ENCODE peak calls at places on chromosomes 13 and 19, in nine cellular contexts. One of them, this sample, is unnamed.

GRCh38 chr13:74443623-74444022 is 309.4 kb upstream of the KLF12 start:
- DNase-seq in transverse colon: no peak
- DNase-seq in fibroblast of the aortic adventitia: peak; percentile 95
- DNase-seq in tibial artery: no peak
- DNase-seq in OCI-LY7: no peak
- DNase-seq in cardiac fibroblast: peak; percentile 84
- DNase-seq in astrocyte of the spinal cord: peak; percentile 89
- DNase-seq in lower lobe of right lung: no peak
- DNase-seq in thoracic aorta: no peak
- DNase-seq in this sample: no peak

GRCh38 chr13:85166891-85167290 is 632.3 kb downstream of the SLITRK6 start:
- DNase-seq in fibroblast of the aortic adventitia: no peak
- DNase-seq in tibial artery: no peak
- DNase-seq in OCI-LY7: no peak
- DNase-seq in thoracic aorta: no peak
- DNase-seq in cardiac fibroblast: no peak
- DNase-seq in transverse colon: no peak
- DNase-seq in lower lobe of right lung: no peak
- DNase-seq in astrocyte of the spinal cord: no peak
- DNase-seq in this sample: no peak

GRCh38 chr13:22461854-22462565 is 718.8 kb upstream of the SGCG start:
- DNase-seq in cardiac fibroblast: peak; percentile 12
- DNase-seq in lower lobe of right lung: no peak
- DNase-seq in fibroblast of the aortic adventitia: peak; percentile 2
- DNase-seq in transverse colon: no peak
- DNase-seq in OCI-LY7: no peak
- DNase-seq in astrocyte of the spinal cord: no peak
- DNase-seq in thoracic aorta: no peak
- DNase-seq in tibial artery: no peak
- DNase-seq in this sample: no peak

GRCh38 chr13:114019367-114019766 is 45.5 kb upstream of the C13orf46 start:
- DNase-seq in thoracic aorta: no peak
- DNase-seq in astrocyte of the spinal cord: no peak
- DNase-seq in tibial artery: no peak
- DNase-seq in transverse colon: no peak
- DNase-seq in fibroblast of the aortic adventitia: no peak
- DNase-seq in cardiac fibroblast: no peak
- DNase-seq in lower lobe of right lung: no peak
- DNase-seq in OCI-LY7: peak; percentile 75
- DNase-seq in this sample: no peak

GRCh38 chr13:110564472-110564985 is 3.0 kb upstream of the RAB20 start:
- DNase-seq in tibial artery: no peak
- DNase-seq in cardiac fibroblast: no peak
- DNase-seq in lower lobe of right lung: no peak
- DNase-seq in astrocyte of the spinal cord: no peak
- DNase-seq in transverse colon: no peak
- DNase-seq in thoracic aorta: no peak
- DNase-seq in OCI-LY7: no peak
- DNase-seq in fibroblast of the aortic adventitia: no peak
- DNase-seq in this sample: no peak

GRCh38 chr13:20141238-20142018 is 19.4 kb downstream of the GJA3 start:
- DNase-seq in transverse colon: no peak
- DNase-seq in thoracic aorta: no peak
- DNase-seq in cardiac fibroblast: peak; percentile 19
- DNase-seq in astrocyte of the spinal cord: no peak
- DNase-seq in OCI-LY7: no peak
- DNase-seq in lower lobe of right lung: no peak
- DNase-seq in tibial artery: no peak
- DNase-seq in fibroblast of the aortic adventitia: no peak
- DNase-seq in this sample: no peak

GRCh38 chr19:29287061-29287460 is 74.1 kb upstream of the UQCRFS1 start:
- DNase-seq in astrocyte of the spinal cord: no peak
- DNase-seq in cardiac fibroblast: no peak
- DNase-seq in fibroblast of the aortic adventitia: no peak
- DNase-seq in transverse colon: no peak
- DNase-seq in lower lobe of right lung: no peak
- DNase-seq in tibial artery: no peak
- DNase-seq in thoracic aorta: no peak
- DNase-seq in OCI-LY7: no peak
- DNase-seq in this sample: no peak

GRCh38 chr13:101307181-101307701 is 109.1 kb downstream of the NALCN start:
- DNase-seq in OCI-LY7: no peak
- DNase-seq in fibroblast of the aortic adventitia: peak; percentile 94
- DNase-seq in thoracic aorta: no peak
- DNase-seq in astrocyte of the spinal cord: peak; percentile 93
- DNase-seq in transverse colon: no peak
- DNase-seq in cardiac fibroblast: peak; percentile 52
- DNase-seq in tibial artery: no peak
- DNase-seq in lower lobe of right lung: no peak
- DNase-seq in this sample: no peak

GRCh38 chr13:34900288-34900739 is 41.8 kb upstream of the NBEA start:
- DNase-seq in OCI-LY7: no peak
- DNase-seq in tibial artery: no peak
- DNase-seq in thoracic aorta: no peak
- DNase-seq in cardiac fibroblast: no peak
- DNase-seq in lower lobe of right lung: no peak
- DNase-seq in astrocyte of the spinal cord: no peak
- DNase-seq in fibroblast of the aortic adventitia: no peak
- DNase-seq in transverse colon: no peak
- DNase-seq in this sample: no peak

GRCh38 chr19:6269101-6269886 is 10.5 kb downstream of the MLLT1 start:
- DNase-seq in cardiac fibroblast: no peak
- DNase-seq in fibroblast of the aortic adventitia: no peak
- DNase-seq in astrocyte of the spinal cord: no peak
- DNase-seq in OCI-LY7: no peak
- DNase-seq in thoracic aorta: no peak
- DNase-seq in tibial artery: no peak
- DNase-seq in lower lobe of right lung: no peak
- DNase-seq in transverse colon: no peak
- DNase-seq in this sample: no peak

GRCh38 chr19:4867534-4868285 is at the start of gene PLIN3:
- DNase-seq in OCI-LY7: peak; percentile 95
- DNase-seq in cardiac fibroblast: peak; percentile 98
- DNase-seq in astrocyte of the spinal cord: peak; percentile 97
- DNase-seq in transverse colon: peak; percentile 98
- DNase-seq in tibial artery: peak; percentile 98
- DNase-seq in fibroblast of the aortic adventitia: peak; percentile 96
- DNase-seq in thoracic aorta: peak; percentile 95
- DNase-seq in lower lobe of right lung: peak; percentile 98
- DNase-seq in this sample: peak; percentile 95

GRCh38 chr13:35630551-35631275 is 154.2 kb upstream of the MAB21L1 start:
- DNase-seq in thoracic aorta: no peak
- DNase-seq in astrocyte of the spinal cord: peak; percentile 57
- DNase-seq in OCI-LY7: peak; percentile 54
- DNase-seq in tibial artery: no peak
- DNase-seq in cardiac fibroblast: peak; percentile 67
- DNase-seq in fibroblast of the aortic adventitia: peak; percentile 75
- DNase-seq in lower lobe of right lung: no peak
- DNase-seq in transverse colon: no peak
- DNase-seq in this sample: peak; percentile 35

DNA sequence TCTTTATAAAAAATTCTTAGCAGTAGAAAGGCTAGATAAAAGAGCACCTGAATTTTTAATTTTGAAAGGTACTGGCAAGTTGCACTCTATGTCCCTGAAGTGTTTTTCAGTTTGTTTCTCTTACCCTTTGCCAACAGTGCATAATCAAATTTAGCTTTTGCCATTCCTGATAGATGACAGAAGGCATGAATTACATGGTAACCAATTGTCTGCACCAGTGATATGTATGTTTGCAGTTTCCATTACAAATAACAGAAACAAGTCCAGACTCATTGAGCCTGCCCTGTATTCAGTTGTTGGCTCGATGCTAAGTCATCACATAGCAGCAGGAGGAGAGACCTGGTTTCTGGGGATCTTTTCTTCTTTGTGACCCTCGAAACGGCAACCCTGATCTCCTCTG is 309.8 kb downstream of the DNAJC15 start:
- DNase-seq in fibroblast of the aortic adventitia: no peak
- DNase-seq in OCI-LY7: no peak
- DNase-seq in lower lobe of right lung: no peak
- DNase-seq in thoracic aorta: no peak
- DNase-seq in cardiac fibroblast: no peak
- DNase-seq in tibial artery: no peak
- DNase-seq in transverse colon: no peak
- DNase-seq in astrocyte of the spinal cord: no peak
- DNase-seq in this sample: no peak
- H3K4me3 ChIP-seq in fibroblast of the aortic adventitia: no peak overlapping the region
- H3K4me3 ChIP-seq in OCI-LY7: no peak overlapping the region
- H3K4me3 ChIP-seq in lower lobe of right lung: no peak overlapping the region
- H3K4me3 ChIP-seq in thoracic aorta: no peak overlapping the region
- H3K4me3 ChIP-seq in cardiac fibroblast: no peak overlapping the region
- H3K4me3 ChIP-seq in tibial artery: no peak overlapping the region
- H3K4me3 ChIP-seq in transverse colon: no peak overlapping the region
- H3K4me3 ChIP-seq in astrocyte of the spinal cord: no peak overlapping the region
- H3K4me3 ChIP-seq in this sample: no peak overlapping the region

GRCh38 chr19:14492756-14493337 is 3.1 kb downstream of the GIPC1 start:
- DNase-seq in cardiac fibroblast: no peak
- DNase-seq in thoracic aorta: no peak
- DNase-seq in fibroblast of the aortic adventitia: no peak
- DNase-seq in tibial artery: no peak
- DNase-seq in OCI-LY7: no peak
- DNase-seq in transverse colon: no peak
- DNase-seq in astrocyte of the spinal cord: no peak
- DNase-seq in lower lobe of right lung: no peak
- DNase-seq in this sample: no peak

GRCh38 chr19:14495678-14496028 is 274 bp downstream of the GIPC1 start:
- DNase-seq in astrocyte of the spinal cord: no peak
- DNase-seq in fibroblast of the aortic adventitia: no peak
- DNase-seq in OCI-LY7: no peak
- DNase-seq in transverse colon: no peak
- DNase-seq in lower lobe of right lung: no peak
- DNase-seq in thoracic aorta: no peak
- DNase-seq in cardiac fibroblast: no peak
- DNase-seq in tibial artery: no peak
- DNase-seq in this sample: no peak

GRCh38 chr19:14496029-14496848 is at the start of gene GIPC1:
- DNase-seq in transverse colon: peak; percentile 97
- DNase-seq in fibroblast of the aortic adventitia: peak; percentile 99
- DNase-seq in OCI-LY7: peak; percentile 85
- DNase-seq in cardiac fibroblast: peak; percentile 100
- DNase-seq in lower lobe of right lung: peak; percentile 97
- DNase-seq in thoracic aorta: peak; percentile 82
- DNase-seq in tibial artery: peak; percentile 92
- DNase-seq in astrocyte of the spinal cord: peak; percentile 99
- DNase-seq in this sample: peak; percentile 97

GRCh38 chr19:14494910-14495677 is 833 bp downstream of the GIPC1 start:
- DNase-seq in astrocyte of the spinal cord: no peak
- DNase-seq in thoracic aorta: no peak
- DNase-seq in OCI-LY7: peak; percentile 17
- DNase-seq in cardiac fibroblast: no peak
- DNase-seq in fibroblast of the aortic adventitia: no peak
- DNase-seq in tibial artery: no peak
- DNase-seq in lower lobe of right lung: no peak
- DNase-seq in transverse colon: no peak
- DNase-seq in this sample: peak; percentile 36

GRCh38 chr19:14494451-14494850 is 1.5 kb downstream of the GIPC1 start:
- DNase-seq in OCI-LY7: no peak
- DNase-seq in transverse colon: no peak
- DNase-seq in fibroblast of the aortic adventitia: no peak
- DNase-seq in tibial artery: no peak
- DNase-seq in astrocyte of the spinal cord: no peak
- DNase-seq in lower lobe of right lung: no peak
- DNase-seq in thoracic aorta: no peak
- DNase-seq in cardiac fibroblast: no peak
- DNase-seq in this sample: no peak
- H3K4me3 ChIP-seq in OCI-LY7: no peak overlapping the region
- H3K4me3 ChIP-seq in transverse colon: peak overlapping the region; percentile 94
- H3K4me3 ChIP-seq in fibroblast of the aortic adventitia: peak overlapping the region; percentile 73
- H3K4me3 ChIP-seq in tibial artery: peak overlapping the region; percentile 99
- H3K4me3 ChIP-seq in astrocyte of the spinal cord: peak overlapping the region; percentile 87
- H3K4me3 ChIP-seq in lower lobe of right lung: peak overlapping the region; percentile 85
- H3K4me3 ChIP-seq in thoracic aorta: peak overlapping the region; percentile 94
- H3K4me3 ChIP-seq in cardiac fibroblast: peak overlapping the region; percentile 81
- H3K4me3 ChIP-seq in this sample: peak overlapping the region; percentile 76

DNA sequence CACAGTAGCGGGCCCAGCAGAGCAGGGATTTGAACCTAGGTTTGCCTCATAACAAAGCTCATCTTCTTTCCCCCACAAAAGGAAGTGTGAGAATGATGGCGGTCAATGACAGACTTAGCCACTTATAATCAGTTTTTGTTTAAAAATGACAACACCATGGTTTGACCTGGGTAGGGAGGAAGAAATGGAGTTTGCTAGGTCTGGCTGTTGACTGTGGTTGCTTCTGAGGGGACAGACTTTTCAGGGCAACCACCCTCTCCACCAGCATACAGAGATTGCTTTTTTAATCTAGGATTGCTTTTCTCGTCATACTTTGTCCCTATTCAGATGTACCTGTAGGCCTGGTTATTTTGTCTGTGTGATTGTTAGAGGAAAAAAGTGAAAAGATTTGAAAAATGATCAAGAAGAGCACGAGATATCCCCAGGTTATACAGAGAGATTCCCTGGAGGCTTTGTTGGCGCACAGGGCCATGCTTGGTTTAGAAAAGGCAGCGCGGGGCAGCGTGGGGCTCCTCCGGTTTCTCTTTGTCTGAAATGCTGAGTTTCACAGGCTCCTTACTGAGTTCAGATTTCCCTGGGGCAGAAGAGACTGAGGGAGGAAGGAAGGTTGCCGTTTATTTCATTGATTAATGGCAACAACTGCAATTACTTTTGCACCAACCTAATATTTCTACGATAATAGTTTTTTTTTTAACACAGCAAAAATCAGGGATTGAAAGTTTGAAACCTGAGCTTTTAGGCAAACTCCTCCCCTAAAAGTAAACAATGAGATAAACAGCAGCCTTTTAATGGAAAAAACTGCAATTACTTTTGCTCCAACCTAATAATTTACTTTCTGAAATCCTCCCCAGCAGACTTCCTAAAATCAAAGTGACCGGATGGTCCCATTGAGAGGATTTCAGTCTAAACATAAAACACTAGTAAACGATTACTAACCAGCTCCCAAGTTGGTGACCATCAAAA is 97.0 kb upstream of the RNF113B start:
- DNase-seq in cardiac fibroblast: no peak
- DNase-seq in thoracic aorta: no peak
- DNase-seq in tibial artery: no peak
- DNase-seq in OCI-LY7: no peak
- DNase-seq in transverse colon: no peak
- DNase-seq in fibroblast of the aortic adventitia: no peak
- DNase-seq in lower lobe of right lung: no peak
- DNase-seq in astrocyte of the spinal cord: peak; percentile 35
- DNase-seq in this sample: no peak
- H3K4me3 ChIP-seq in cardiac fibroblast: no peak overlapping the region
- H3K4me3 ChIP-seq in thoracic aorta: no peak overlapping the region
- H3K4me3 ChIP-seq in tibial artery: no peak overlapping the region
- H3K4me3 ChIP-seq in OCI-LY7: no peak overlapping the region
- H3K4me3 ChIP-seq in transverse colon: no peak overlapping the region
- H3K4me3 ChIP-seq in fibroblast of the aortic adventitia: no peak overlapping the region
- H3K4me3 ChIP-seq in lower lobe of right lung: no peak overlapping the region
- H3K4me3 ChIP-seq in astrocyte of the spinal cord: no peak overlapping the region
- H3K4me3 ChIP-seq in this sample: no peak overlapping the region

DNA sequence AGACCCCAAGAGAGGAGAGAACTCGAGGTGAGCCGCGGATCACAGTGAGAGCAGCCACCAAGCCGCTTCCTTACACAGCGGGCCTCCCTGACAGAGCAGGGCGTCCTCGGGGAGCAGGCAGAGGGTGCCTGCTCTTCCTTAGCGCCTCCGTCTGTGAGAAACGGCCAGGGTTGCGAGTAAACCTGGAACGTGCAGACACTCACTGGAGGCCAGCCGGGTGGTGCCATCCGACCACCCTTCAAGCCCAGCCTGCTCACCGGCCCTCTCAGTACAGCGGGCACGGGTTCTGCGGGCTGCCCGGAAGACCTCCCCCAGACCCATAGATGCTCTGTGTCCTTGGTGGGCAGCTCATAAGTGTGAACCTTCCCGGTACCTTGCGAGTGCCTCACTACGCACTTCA is 9.7 kb downstream of the DOT1L start:
- DNase-seq in cardiac fibroblast: no peak
- DNase-seq in fibroblast of the aortic adventitia: no peak
- DNase-seq in OCI-LY7: no peak
- DNase-seq in tibial artery: no peak
- DNase-seq in astrocyte of the spinal cord: no peak
- DNase-seq in lower lobe of right lung: no peak
- DNase-seq in transverse colon: no peak
- DNase-seq in thoracic aorta: no peak
- DNase-seq in this sample: no peak
- H3K4me3 ChIP-seq in cardiac fibroblast: no peak overlapping the region
- H3K4me3 ChIP-seq in fibroblast of the aortic adventitia: no peak overlapping the region
- H3K4me3 ChIP-seq in OCI-LY7: no peak overlapping the region
- H3K4me3 ChIP-seq in tibial artery: no peak overlapping the region
- H3K4me3 ChIP-seq in astrocyte of the spinal cord: no peak overlapping the region
- H3K4me3 ChIP-seq in lower lobe of right lung: no peak overlapping the region
- H3K4me3 ChIP-seq in transverse colon: no peak overlapping the region
- H3K4me3 ChIP-seq in thoracic aorta: no peak overlapping the region
- H3K4me3 ChIP-seq in this sample: no peak overlapping the region

This sample was measured in small intestine.